ENCODE peak calls at places on chromosome 4, in seven cellular contexts. Z is choroid plexus epithelial cell; N is GOT3; L is cardiac fibroblast; W is CD4-positive, alpha-beta memory T cell; X is cardiac muscle cell; R is SHP77. A is an unnamed sample.
A peak's percentile ranks its signal among the peaks of the same experiment; 100 is the strongest.

GRCh38 chr4:4810778-4811177 is 48.7 kb upstream of the MSX1 start:
- DNase-seq in Z (no peak), N (no peak), L (no peak), W (no peak), X (no peak), R (no peak), A (no peak)

GRCh38 chr4:73589261-73589847 is 30.9 kb downstream of the RASSF6 start:
- DNase-seq in Z (peak; percentile 85), N (no peak), L (peak; percentile 86), W (no peak), X (no peak), R (no peak), A (no peak)

GRCh38 chr4:114807357-114807756 is 208.8 kb downstream of the UGT8 start:
- DNase-seq in Z (no peak), N (no peak), L (no peak), W (peak; percentile 1), X (no peak), R (no peak), A (no peak)

GRCh38 chr4:182190306-182190705 is 52.9 kb upstream of the TENM3 start:
- DNase-seq in Z (no peak), N (no peak), L (peak; percentile 29), W (no peak), X (peak; percentile 28), R (no peak), A (no peak)

GRCh38 chr4:55358668-55359067 is 12.6 kb downstream of the SRD5A3 start:
- DNase-seq in Z (peak; percentile 72), N (no peak), L (peak; percentile 72), W (no peak), X (no peak), R (no peak), A (no peak)

GRCh38 chr4:86898562-86898961 is 6.3 kb upstream of the C4orf36 start:
- DNase-seq in Z (peak; percentile 62), N (no peak), L (peak; percentile 48), W (no peak), X (no peak), R (peak; percentile 24), A (no peak)

GRCh38 chr4:3402409-3403103 is 39.2 kb upstream of the HGFAC start:
- DNase-seq in Z (peak; percentile 28), N (no peak), L (peak; percentile 27), W (no peak), X (no peak), R (no peak), A (no peak)

GRCh38 chr4:38967260-38968095 is 64.7 kb downstream of the TMEM156 start:
- DNase-seq in Z (peak; percentile 99), N (peak; percentile 6), L (peak; percentile 96), W (no peak), X (no peak), R (no peak), A (no peak)

A was measured in testis.